ENCODE peak calls at places on chromosomes 13 and 19, in five cellular contexts. X, E, W, A and N are unnamed samples.

GRCh38 chr13:108957369-108958012 is 328.1 kb downstream of the MYO16 start:
- DNase-seq in X (no peak), E (peak; percentile 36), W (no peak), A (no peak), N (no peak)

GRCh38 chr19:6590458-6591319 is at the start of gene CD70:
- DNase-seq in X (no peak), E (no peak), W (peak; percentile 88), A (no peak), N (no peak)

GRCh38 chr19:19179548-19180441 is 9.7 kb upstream of the MEF2B start:
- DNase-seq in X (no peak), E (no peak), W (no peak), A (peak; percentile 59), N (no peak)

GRCh38 chr13:112158961-112159360 is 92.0 kb downstream of the SOX1 start:
- DNase-seq in X (no peak), E (no peak), W (no peak), A (no peak), N (no peak)

GRCh38 chr19:55088543-55089265 is 13.0 kb downstream of the EPS8L1 start:
- DNase-seq in X (peak; percentile 92), E (no peak), W (no peak), A (peak; percentile 87), N (no peak)

GRCh38 chr19:29259153-29259552 is 46.2 kb upstream of the UQCRFS1 start:
- DNase-seq in X (no peak), E (no peak), W (no peak), A (peak; percentile 39), N (no peak)

GRCh38 chr13:69600811-69601210 is 506.8 kb upstream of the ATXN8OS start:
- DNase-seq in X (no peak), E (no peak), W (no peak), A (no peak), N (no peak)

GRCh38 chr13:85108356-85108755 is 690.9 kb downstream of the SLITRK6 start:
- DNase-seq in X (no peak), E (no peak), W (no peak), A (no peak), N (no peak)

GRCh38 chr13:39483326-39483725 is 119.7 kb downstream of the LHFPL6 start:
- DNase-seq in X (no peak), E (no peak), W (no peak), A (no peak), N (no peak)

GRCh38 chr13:91017669-91018053 is 329.8 kb upstream of the MIR17HG start:
- DNase-seq in X (no peak), E (peak; percentile 31), W (no peak), A (peak; percentile 38), N (no peak)

GRCh38 chr13:97148894-97149293 is 73.2 kb upstream of the MBNL2 start:
- DNase-seq in X (no peak), E (no peak), W (no peak), A (peak; percentile 60), N (no peak)

GRCh38 chr19:34184880-34185491 is 12.7 kb downstream of the LSM14A start:
- DNase-seq in X (no peak), E (no peak), W (no peak), A (no peak), N (no peak)

GRCh38 chr13:59422646-59423045 is 741.1 kb downstream of the DIAPH3 start:
- DNase-seq in X (no peak), E (no peak), W (no peak), A (no peak), N (no peak)

GRCh38 chr13:23506821-23507210 is 63.4 kb upstream of the TNFRSF19 start:
- DNase-seq in X (peak; percentile 50), E (no peak), W (no peak), A (no peak), N (no peak)

GRCh38 chr13:24900507-24900906 is 136.5 kb downstream of the RNF17 start:
- DNase-seq in X (no peak), E (no peak), W (no peak), A (no peak), N (no peak)

GRCh38 chr19:35348909-35349611 is 1.4 kb downstream of the FFAR1 start:
- DNase-seq in X (no peak), E (no peak), W (no peak), A (no peak), N (no peak)

GRCh38 chr13:39603424-39603947 is 493 bp upstream of the LHFPL6 start:
- DNase-seq in X (peak; percentile 25), E (no peak), W (no peak), A (no peak), N (no peak)

GRCh38 chr13:98478134-98479129 is 98.5 kb downstream of the STK24 start:
- DNase-seq in X (peak; percentile 56), E (no peak), W (peak; percentile 62), A (peak; percentile 69), N (no peak)

GRCh38 chr13:97279913-97280312 is 57.8 kb downstream of the MBNL2 start:
- DNase-seq in X (no peak), E (no peak), W (no peak), A (no peak), N (no peak)

GRCh38 chr13:27919299-27919933 is 384 bp upstream of the PDX1 start:
- DNase-seq in X (no peak), E (peak; percentile 45), W (no peak), A (no peak), N (no peak)

GRCh38 chr13:76129305-76130040 is 493.3 kb downstream of the LMO7 start:
- DNase-seq in X (no peak), E (no peak), W (no peak), A (no peak), N (no peak)

GRCh38 chr19:45168767-45169351 is 8.1 kb upstream of the NKPD1 start:
- DNase-seq in X (no peak), E (no peak), W (no peak), A (peak; percentile 81), N (no peak)

GRCh38 chr13:86986448-86986847 is 684.7 kb upstream of the SLITRK5 start:
- DNase-seq in X (no peak), E (no peak), W (no peak), A (peak; percentile 2), N (no peak)

GRCh38 chr13:65932587-65933239 is 1297.4 kb downstream of the PCDH9 start:
- DNase-seq in X (no peak), E (no peak), W (no peak), A (no peak), N (no peak)

GRCh38 chr19:4018140-4018613 is 10.6 kb downstream of the PIAS4 start:
- DNase-seq in X (no peak), E (no peak), W (no peak), A (no peak), N (no peak)

GRCh38 chr19:47762615-47763308 is 15.7 kb upstream of the SELENOW start:
- DNase-seq in X (no peak), E (no peak), W (no peak), A (no peak), N (no peak)

GRCh38 chr19:3073159-3073563 is 10.9 kb upstream of the TLE5 start:
- DNase-seq in X (peak; percentile 75), E (peak; percentile 81), W (no peak), A (peak; percentile 91), N (no peak)

DNA sequence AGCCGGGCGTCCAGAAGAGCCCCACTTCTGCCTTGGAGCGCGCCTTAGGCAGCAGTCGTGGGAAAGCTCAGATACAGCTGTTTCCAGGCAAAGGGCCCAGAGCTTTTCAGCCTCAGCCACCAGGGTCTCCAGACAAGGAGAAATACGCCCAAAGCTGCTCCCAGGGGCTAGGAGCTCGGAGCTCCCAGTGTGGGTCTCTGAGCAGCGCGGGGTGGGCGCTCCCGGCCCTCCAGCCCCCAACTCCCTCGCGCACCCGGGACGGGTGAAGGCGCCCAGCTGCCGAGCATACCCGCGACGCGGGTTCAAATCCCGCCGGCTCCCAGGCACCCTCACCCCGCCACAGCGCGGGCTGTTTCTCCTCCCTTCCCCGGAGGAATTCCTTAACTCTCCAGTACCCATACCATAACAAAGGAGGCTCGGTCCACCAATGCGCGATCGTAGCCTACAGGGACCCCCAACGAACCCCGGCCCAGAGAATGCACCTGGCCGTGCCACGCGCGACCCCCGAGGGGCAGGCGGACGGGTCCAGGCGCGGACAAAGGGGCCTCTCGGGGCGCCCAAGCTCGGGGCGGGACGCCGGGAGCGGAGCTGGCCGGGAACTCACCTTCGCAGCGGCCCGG is 507 bp downstream of the COL4A1 start:
- DNase-seq in X (peak; percentile 64), E (no peak), W (no peak), A (no peak), N (no peak)
- H3K9ac ChIP-seq in X (peak overlapping the region; percentile 88), E (no peak overlapping the region), W (no peak overlapping the region), A (no peak overlapping the region), N (peak overlapping the region; percentile 85)

GRCh38 chr13:109971006-109971744 is 184.8 kb upstream of the IRS2 start:
- DNase-seq in X (no peak), E (no peak), W (no peak), A (no peak), N (no peak)

GRCh38 chr13:109964164-109964563 is 177.8 kb upstream of the IRS2 start:
- DNase-seq in X (no peak), E (no peak), W (no peak), A (no peak), N (no peak)

GRCh38 chr13:109971745-109972090 is 185.3 kb upstream of the IRS2 start:
- DNase-seq in X (no peak), E (no peak), W (no peak), A (no peak), N (no peak)

GRCh38 chr13:109973279-109973678 is 186.9 kb upstream of the IRS2 start:
- DNase-seq in X (no peak), E (no peak), W (no peak), A (no peak), N (no peak)

GRCh38 chr13:109968876-109969577 is 182.6 kb upstream of the IRS2 start:
- DNase-seq in X (no peak), E (no peak), W (no peak), A (no peak), N (no peak)
- TF ChIP-seq YY1 in X (no peak), E (no peak), W (no peak), A (no peak), N (no peak)

GRCh38 chr19:21463449-21464105 is 41.8 kb upstream of the ZNF429 start:
- DNase-seq in X (peak; percentile 87), E (no peak), W (no peak), A (peak; percentile 89), N (peak; percentile 94)

GRCh38 chr19:21466627-21467026 is 38.8 kb upstream of the ZNF429 start:
- DNase-seq in X (no peak), E (no peak), W (no peak), A (no peak), N (no peak)

GRCh38 chr19:21460686-21461085 is 44.7 kb upstream of the ZNF429 start:
- DNase-seq in X (no peak), E (no peak), W (no peak), A (peak; percentile 54), N (no peak)

GRCh38 chr19:21462540-21462939 is 42.9 kb upstream of the ZNF429 start:
- DNase-seq in X (no peak), E (no peak), W (no peak), A (no peak), N (no peak)
- H3K9ac ChIP-seq in X (no peak overlapping the region), E (no peak overlapping the region), W (no peak overlapping the region), A (peak overlapping the region; percentile 91), N (peak overlapping the region; percentile 98)

GRCh38 chr13:94198666-94199065 is 280.8 kb downstream of the DCT start:
- DNase-seq in X (no peak), E (no peak), W (no peak), A (no peak), N (no peak)

GRCh38 chr13:94192576-94192975 is 286.9 kb downstream of the DCT start:
- DNase-seq in X (no peak), E (no peak), W (no peak), A (peak; percentile 1), N (peak; percentile 33)

GRCh38 chr13:94199135-94199534 is 280.3 kb downstream of the DCT start:
- DNase-seq in X (no peak), E (no peak), W (no peak), A (no peak), N (no peak)

GRCh38 chr13:94196426-94196825 is 283.1 kb downstream of the DCT start:
- DNase-seq in X (no peak), E (no peak), W (no peak), A (no peak), N (no peak)

GRCh38 chr13:94195715-94196114 is 283.8 kb downstream of the DCT start:
- DNase-seq in X (no peak), E (no peak), W (no peak), A (no peak), N (no peak)
- TF ChIP-seq YY1 in X (no peak), E (no peak), W (no peak), A (no peak), N (no peak)